ENCODE peak calls at places on chromosome 12, in ten cellular contexts. I is endodermal cell; J is neural crest cell; P is PC-3; V is GM03348; E is Kasumi-1; F is activated CD8-positive, alpha-beta T cell treated with anti-CD3 and anti-CD28 coated beads, Interleukin-2, amount 10 ng/mL, durations not matched to agents 7 days and 5 days; X is CD8-positive, alpha-beta T cell; M is T-cell; Q is NCI-H774. D is an unnamed sample.

GRCh38 chr12:94032368-94032767 is 116.0 kb upstream of the PLXNC1 start:
- DNase-seq in F (no peak), P (no peak), X (no peak), M (no peak), Q (no peak), I (no peak), V (no peak), J (no peak), E (no peak), D (no peak)

GRCh38 chr12:56713345-56713744 is 11.8 kb downstream of the NACA start:
- DNase-seq in E (no peak), P (no peak), J (no peak), I (no peak), M (no peak), F (no peak), X (no peak), Q (no peak), V (no peak), D (no peak)

GRCh38 chr12:25155031-25155576 is 39.9 kb downstream of the DNAI7 start:
- DNase-seq in J (no peak), Q (peak), E (peak), F (no peak), I (no peak), M (no peak), P (peak), V (peak), X (no peak), D (no peak)

GRCh38 chr12:50839032-50839431 is 3.7 kb upstream of the TMPRSS12 start:
- DNase-seq in I (no peak), X (no peak), V (no peak), F (no peak), Q (no peak), M (no peak), P (peak), E (no peak), J (no peak), D (no peak)

GRCh38 chr12:2057041-2057792 is 4.4 kb downstream of the CACNA1C start:
- DNase-seq in M (no peak), I (peak), X (no peak), Q (peak), J (peak), F (peak), V (peak), P (peak), E (peak), D (peak)

GRCh38 chr12:2271961-2272360 is 219.2 kb downstream of the CACNA1C start:
- DNase-seq in M (no peak), F (no peak), Q (no peak), I (peak), E (no peak), X (no peak), V (no peak), P (no peak), J (no peak), D (no peak)

GRCh38 chr12:104737113-104737512 is 221.0 kb downstream of the SLC41A2 start:
- DNase-seq in X (no peak), M (no peak), F (no peak), Q (no peak), I (no peak), V (no peak), E (no peak), P (no peak), J (no peak), D (no peak)

GRCh38 chr12:4978737-4979136 is 64.9 kb upstream of the KCNA5 start:
- DNase-seq in I (no peak), V (peak), X (no peak), F (no peak), J (no peak), P (peak), E (no peak), Q (peak), M (no peak), D (no peak)

GRCh38 chr12:124509676-124510300 is 57.6 kb downstream of the NCOR2 start:
- DNase-seq in M (no peak), E (peak), F (no peak), I (no peak), V (peak), P (no peak), J (no peak), X (no peak), Q (no peak), D (no peak)

GRCh38 chr12:76876696-76877229 is 2.1 kb downstream of the CSRP2 start:
- DNase-seq in V (no peak), Q (no peak), X (no peak), E (no peak), P (no peak), J (no peak), I (no peak), M (no peak), F (no peak), D (no peak)

GRCh38 chr12:12469386-12469785 is 93.3 kb downstream of the DUSP16 start:
- DNase-seq in Q (no peak), V (no peak), I (no peak), M (no peak), X (no peak), J (no peak), E (no peak), F (no peak), P (peak), D (no peak)

GRCh38 chr12:22802883-22803640 is 178.1 kb downstream of the ETNK1 start:
- DNase-seq in E (no peak), I (no peak), V (no peak), M (no peak), F (no peak), J (no peak), Q (no peak), P (no peak), X (no peak), D (no peak)

GRCh38 chr12:23133471-23133870 is 508.5 kb downstream of the ETNK1 start:
- DNase-seq in F (no peak), J (no peak), M (no peak), P (no peak), I (no peak), Q (no peak), E (no peak), X (no peak), V (no peak), D (no peak)

GRCh38 chr12:69880566-69880965 is 55.5 kb downstream of the MYRFL start:
- DNase-seq in M (no peak), Q (no peak), F (no peak), E (peak), J (no peak), V (no peak), I (peak), X (no peak), P (peak), D (no peak)

GRCh38 chr12:117685115-117685926 is 283.5 kb downstream of the KSR2 start:
- DNase-seq in Q (peak), E (no peak), J (no peak), X (no peak), M (no peak), P (peak), V (peak), I (peak), F (no peak), D (no peak)

GRCh38 chr12:14776236-14776959 is 26.9 kb downstream of the WBP11 start:
- DNase-seq in F (no peak), V (peak), P (peak), E (peak), X (no peak), Q (no peak), M (no peak), I (no peak), J (no peak), D (no peak)

GRCh38 chr12:94553130-94553519 is 93.5 kb upstream of the CEP83 start:
- DNase-seq in F (no peak), J (no peak), P (peak), V (peak), X (no peak), Q (no peak), E (no peak), M (no peak), I (peak), D (no peak)

GRCh38 chr12:27456618-27457017 is 10.1 kb downstream of the SMCO2 start:
- DNase-seq in Q (no peak), J (no peak), P (no peak), E (no peak), M (no peak), I (peak), X (no peak), F (no peak), V (no peak), D (no peak)

GRCh38 chr12:70661762-70662161 is 24.5 kb upstream of the PTPRB start:
- DNase-seq in X (no peak), I (no peak), J (no peak), F (no peak), Q (no peak), M (no peak), P (peak), E (no peak), V (peak), D (no peak)

GRCh38 chr12:27998170-27999110 is 25.9 kb upstream of the PTHLH start:
- DNase-seq in Q (peak), X (no peak), E (no peak), P (peak), J (no peak), V (no peak), F (no peak), M (no peak), I (no peak), D (no peak)

GRCh38 chr12:6700646-6701051 is at the start of gene PIANP:
- DNase-seq in F (peak), P (no peak), M (peak), V (peak), J (peak), Q (no peak), X (peak), E (no peak), I (peak), D (peak)

GRCh38 chr12:110349521-110350151 is 53.9 kb downstream of the ANAPC7 start:
- DNase-seq in M (peak), I (no peak), F (peak), V (no peak), Q (no peak), X (no peak), J (no peak), P (no peak), E (peak), D (peak)

GRCh38 chr12:11814362-11814761 is 164.9 kb downstream of the ETV6 start:
- DNase-seq in E (no peak), V (peak), P (peak), M (no peak), J (no peak), F (no peak), I (no peak), X (no peak), Q (no peak), D (no peak)

GRCh38 chr12:95788637-95789036 is 1.9 kb downstream of the NTN4 start:
- DNase-seq in X (no peak), P (peak), F (no peak), M (no peak), E (no peak), J (no peak), I (no peak), Q (no peak), V (peak), D (no peak)

GRCh38 chr12:47079894-47080724 is at the start of gene AMIGO2:
- DNase-seq in V (peak), F (peak), M (peak), E (no peak), X (peak), Q (peak), P (peak), I (peak), J (peak), D (peak)

GRCh38 chr12:56257491-56258067 is 605 bp downstream of the ANKRD52 start:
- DNase-seq in P (peak), V (peak), E (no peak), M (no peak), X (no peak), J (peak), I (peak), Q (no peak), F (peak), D (no peak)

GRCh38 chr12:26297386-26298070 is 102.2 kb downstream of the SSPN start:
- DNase-seq in F (no peak), I (no peak), X (no peak), P (no peak), V (no peak), E (no peak), M (no peak), Q (no peak), J (no peak), D (no peak)

GRCh38 chr12:69241444-69242092 is 2.2 kb downstream of the CPSF6 start:
- DNase-seq in X (no peak), F (no peak), I (no peak), V (no peak), J (no peak), Q (no peak), M (no peak), P (no peak), E (no peak), D (no peak)

GRCh38 chr12:125185311-125185739 is 120.1 kb downstream of the AACS start:
- DNase-seq in E (no peak), V (no peak), M (no peak), X (no peak), J (no peak), F (no peak), Q (no peak), P (no peak), I (peak), D (no peak)

GRCh38 chr12:51163795-51164194 is 9.1 kb downstream of the TFCP2 start:
- DNase-seq in E (no peak), P (no peak), I (no peak), J (no peak), X (no peak), Q (no peak), M (no peak), F (no peak), V (no peak), D (no peak)

GRCh38 chr12:8692573-8692972 is 5.2 kb upstream of the RIMKLB start:
- DNase-seq in I (peak), J (peak), V (peak), P (no peak), X (no peak), M (no peak), F (no peak), Q (peak), E (peak), D (no peak)

GRCh38 chr12:11981174-11981733 is 89.5 kb upstream of the BCL2L14 start:
- DNase-seq in P (peak), X (peak), I (peak), J (no peak), F (peak), V (peak), Q (no peak), E (peak), M (peak), D (peak)

D was measured in CD4-positive, alpha-beta T cell.